ENCODE peak calls at places on chromosomes 3 and 15, in nine cellular contexts. N, V, T, X, R, U, S, W and B are unnamed samples.

GRCh38 chr15:75049392-75049791 is 26.0 kb downstream of the PPCDC start:
- DNase-seq in N (peak; percentile 89), V (peak; percentile 52), T (peak; percentile 38), X (peak; percentile 33), R (no peak), U (peak; percentile 83), S (peak; percentile 88), W (no peak), B (peak; percentile 87)

GRCh38 chr3:48493203-48493501 is 10.8 kb downstream of the SHISA5 start:
- DNase-seq in N (no peak), V (no peak), T (no peak), X (no peak), R (no peak), U (no peak), S (no peak), W (no peak), B (no peak)

GRCh38 chr3:133821767-133822638 is 16.4 kb downstream of the SRPRB start:
- DNase-seq in N (no peak), V (peak; percentile 25), T (peak; percentile 33), X (peak; percentile 76), R (no peak), U (peak; percentile 87), S (peak; percentile 59), W (no peak), B (peak; percentile 67)

GRCh38 chr3:52022323-52023100 is 26.8 kb upstream of the RPL29 start:
- DNase-seq in N (peak; percentile 60), V (no peak), T (no peak), X (no peak), R (no peak), U (peak; percentile 76), S (no peak), W (no peak), B (no peak)

GRCh38 chr15:29156521-29156920 is 113.1 kb downstream of the NSMCE3 start:
- DNase-seq in N (no peak), V (no peak), T (no peak), X (no peak), R (no peak), U (no peak), S (no peak), W (no peak), B (no peak)

GRCh38 chr3:137770066-137770805 is 6.1 kb downstream of the SOX14 start:
- DNase-seq in N (no peak), V (no peak), T (no peak), X (no peak), R (no peak), U (no peak), S (no peak), W (no peak), B (no peak)

GRCh38 chr3:43759297-43759782 is 68.6 kb downstream of the ABHD5 start:
- DNase-seq in N (no peak), V (no peak), T (no peak), X (peak; percentile 69), R (peak; percentile 52), U (peak; percentile 22), S (no peak), W (peak; percentile 40), B (peak; percentile 87)

GRCh38 chr3:45211466-45212094 is 14.5 kb downstream of the TMEM158 start:
- DNase-seq in N (no peak), V (no peak), T (no peak), X (peak; percentile 85), R (no peak), U (no peak), S (peak; percentile 44), W (no peak), B (peak; percentile 46)

DNA sequence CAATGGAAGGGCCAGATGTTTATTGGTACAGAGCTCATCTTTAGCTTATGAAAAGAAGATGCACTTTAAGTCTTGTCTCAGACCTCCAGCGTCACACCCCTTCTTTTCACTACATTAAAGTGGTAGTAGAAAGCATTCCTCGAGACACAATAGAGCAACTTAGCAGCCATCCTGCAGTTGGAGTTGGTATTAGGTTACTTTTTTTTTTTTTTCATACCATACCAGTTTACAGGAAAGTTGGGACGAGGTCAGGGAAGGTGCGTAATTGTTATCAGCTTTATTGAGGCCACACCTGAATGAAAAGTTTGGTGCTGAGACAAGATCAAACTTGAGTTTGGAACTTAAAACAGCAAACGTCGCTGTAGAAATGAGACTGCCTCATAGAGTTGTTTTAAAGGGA is 203.8 kb downstream of the SOX2 start:
- DNase-seq in N (no peak), V (no peak), T (no peak), X (no peak), R (no peak), U (no peak), S (no peak), W (no peak), B (no peak)
- H3K4me3 ChIP-seq in N (no peak overlapping the region), V (no peak overlapping the region), T (no peak overlapping the region), X (no peak overlapping the region), R (no peak overlapping the region), U (no peak overlapping the region), S (no peak overlapping the region), W (no peak overlapping the region), B (no peak overlapping the region)

DNA sequence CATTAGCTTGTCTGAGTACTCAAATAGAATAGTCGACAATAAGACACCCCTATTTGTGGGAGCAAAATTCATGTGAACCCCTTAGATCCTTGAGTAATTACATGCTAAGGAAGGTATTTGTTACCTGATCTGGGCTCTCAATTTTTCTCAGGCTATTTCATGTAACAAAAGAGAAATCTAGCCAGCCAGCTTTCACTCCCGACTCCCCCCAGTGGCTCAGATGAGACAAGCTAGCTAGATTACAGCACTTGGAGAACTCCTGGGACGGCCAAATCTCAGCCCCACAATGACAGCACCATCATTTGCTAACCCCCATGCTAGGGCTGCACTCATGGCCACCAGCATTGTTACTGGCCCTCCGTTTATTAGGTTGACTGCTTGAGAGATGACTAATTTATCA is 41.3 kb downstream of the GLDN start:
- DNase-seq in N (no peak), V (no peak), T (peak; percentile 35), X (peak; percentile 68), R (no peak), U (no peak), S (no peak), W (no peak), B (peak; percentile 70)
- TF ChIP-seq CTCF in N (peak; percentile 38), V (no peak), T (no peak), X (peak; percentile 87), R (peak; percentile 48), U (no peak), S (no peak), W (no peak), B (peak; percentile 85)

GRCh38 chr3:189871384-189871783 is 240.2 kb downstream of the TP63 start:
- DNase-seq in N (no peak), V (no peak), T (no peak), X (no peak), R (no peak), U (no peak), S (no peak), W (no peak), B (no peak)
- H3K4me3 ChIP-seq in N (no peak overlapping the region), V (no peak overlapping the region), T (no peak overlapping the region), X (no peak overlapping the region), R (no peak overlapping the region), U (no peak overlapping the region), S (no peak overlapping the region), W (no peak overlapping the region), B (no peak overlapping the region)

GRCh38 chr3:127342735-127343134 is 54.9 kb upstream of the PRR20G start:
- DNase-seq in N (no peak), V (no peak), T (no peak), X (no peak), R (no peak), U (no peak), S (no peak), W (no peak), B (no peak)
- TF ChIP-seq CTCF in N (peak; percentile 14), V (no peak), T (no peak), X (no peak), R (no peak), U (no peak), S (no peak), W (no peak), B (no peak)

DNA sequence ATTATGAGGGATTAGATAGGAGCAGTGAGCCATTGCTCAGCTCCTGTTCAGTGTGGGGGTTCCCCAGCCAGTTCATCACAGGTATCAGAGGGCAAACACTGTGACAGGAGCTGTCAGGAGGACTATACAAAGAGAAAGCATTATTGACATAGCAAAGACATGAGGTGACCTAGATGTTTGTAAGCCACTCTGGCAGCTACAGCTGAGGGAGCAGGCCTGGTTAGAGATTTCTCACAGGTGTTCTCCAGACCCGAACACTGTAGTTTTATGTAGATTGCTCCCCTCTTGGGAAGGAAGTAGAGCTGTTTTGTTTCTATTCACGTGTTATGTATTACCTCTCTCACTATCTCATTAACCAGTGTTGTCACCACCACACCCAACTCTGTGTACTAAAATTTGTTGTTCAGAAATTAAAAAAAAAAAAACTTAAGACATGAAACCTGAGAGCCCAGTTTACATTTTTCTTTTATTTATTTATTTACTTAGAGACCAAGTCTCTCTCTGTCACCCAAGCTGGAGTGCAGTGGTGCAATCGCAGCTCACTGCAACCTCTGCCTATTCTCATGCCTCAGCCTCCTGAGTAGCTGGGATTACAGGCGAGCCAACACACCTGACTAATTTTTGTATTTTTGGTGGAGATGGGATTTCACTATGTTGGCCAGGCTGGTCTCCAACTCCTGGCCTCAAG is 123.7 kb downstream of the RBPMS2 start:
- DNase-seq in N (no peak), V (no peak), T (no peak), X (no peak), R (peak; percentile 63), U (no peak), S (no peak), W (no peak), B (no peak)
- H3K4me3 ChIP-seq in N (no peak overlapping the region), V (no peak overlapping the region), T (no peak overlapping the region), X (no peak overlapping the region), R (no peak overlapping the region), U (no peak overlapping the region), S (no peak overlapping the region), W (no peak overlapping the region), B (no peak overlapping the region)

GRCh38 chr3:187678869-187679268 is 8.7 kb upstream of the SST start:
- DNase-seq in N (no peak), V (no peak), T (peak; percentile 46), X (peak; percentile 75), R (no peak), U (peak; percentile 49), S (peak; percentile 59), W (no peak), B (peak; percentile 76)
- TF ChIP-seq CTCF in N (peak; percentile 60), V (peak; percentile 41), T (no peak), X (peak; percentile 76), R (peak; percentile 69), U (peak; percentile 32), S (peak; percentile 27), W (peak; percentile 56), B (peak; percentile 67)

DNA sequence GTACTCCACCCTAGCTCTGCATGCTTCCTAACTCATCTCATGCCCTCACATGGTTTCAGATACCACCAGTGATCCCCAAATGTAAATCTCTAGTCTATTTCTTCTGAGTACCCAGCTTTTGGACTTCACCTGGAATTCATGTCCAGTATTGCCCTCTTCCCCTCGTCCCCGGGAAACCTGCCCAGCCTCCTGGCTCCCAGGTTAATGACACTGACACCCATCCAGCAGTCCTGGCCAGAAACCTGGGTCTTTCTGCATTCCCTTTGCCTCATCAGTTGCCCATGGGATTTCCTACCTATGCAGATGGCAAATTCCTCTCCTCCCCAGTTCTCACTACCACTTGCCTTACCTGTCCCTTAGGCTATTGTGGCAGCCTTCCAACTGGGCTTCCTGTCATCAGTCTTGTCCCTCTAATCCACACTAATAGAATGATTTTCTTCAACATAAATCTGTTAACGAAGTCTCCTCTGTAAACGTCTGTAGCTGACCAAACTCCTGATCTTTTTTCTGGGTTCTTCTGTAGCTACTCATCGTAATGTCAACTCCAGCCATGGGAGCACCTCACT is 15.3 kb upstream of the MYLK start:
- DNase-seq in N (no peak), V (no peak), T (no peak), X (no peak), R (no peak), U (no peak), S (no peak), W (no peak), B (no peak)
- H3K4me3 ChIP-seq in N (no peak overlapping the region), V (no peak overlapping the region), T (no peak overlapping the region), X (no peak overlapping the region), R (no peak overlapping the region), U (no peak overlapping the region), S (no peak overlapping the region), W (no peak overlapping the region), B (no peak overlapping the region)